ENCODE peak calls at places on chromosomes 3 and 15, in six cellular contexts. M is fibroblast of lung, O is testis, G is SK-N-MC, H is upper lobe of right lung, K is GM23248. X is an unnamed sample.

GRCh38 chr3:141146979-141147470 is 84.6 kb upstream of the PXYLP1 start:
- DNase-seq in M (no peak), O (no peak), G (no peak), H (no peak), K (no peak), X (no peak)

GRCh38 chr15:52082197-52083036 is 30.2 kb downstream of the BCL2L10 start:
- DNase-seq in M (peak; percentile 84), O (no peak), G (no peak), H (no peak), K (no peak), X (peak; percentile 13)

GRCh38 chr3:179093807-179094206 is 22.2 kb upstream of the ZMAT3 start:
- DNase-seq in M (peak; percentile 75), O (no peak), G (no peak), H (no peak), K (peak; percentile 38), X (no peak)

GRCh38 chr15:47742742-47743141 is 25.4 kb downstream of the SEMA6D start:
- DNase-seq in M (no peak), O (no peak), G (no peak), H (no peak), K (no peak), X (no peak)

GRCh38 chr3:23804441-23805227 is 1.1 kb upstream of the UBE2E1 start:
- DNase-seq in M (no peak), O (no peak), G (no peak), H (no peak), K (no peak), X (no peak)

GRCh38 chr3:159947220-159947619 is 41.4 kb upstream of the IL12A start:
- DNase-seq in M (peak; percentile 96), O (no peak), G (no peak), H (no peak), K (peak; percentile 85), X (no peak)

GRCh38 chr3:42852443-42852842 is 23.2 kb downstream of the CYP8B1 start:
- DNase-seq in M (no peak), O (no peak), G (no peak), H (no peak), K (peak; percentile 37), X (no peak)

GRCh38 chr3:11362600-11362999 is 90.4 kb downstream of the ATG7 start:
- DNase-seq in M (no peak), O (no peak), G (no peak), H (no peak), K (peak; percentile 56), X (no peak)

GRCh38 chr3:69406156-69406555 is 20.3 kb upstream of the FRMD4B start:
- DNase-seq in M (peak; percentile 52), O (no peak), G (no peak), H (no peak), K (peak; percentile 30), X (no peak)

GRCh38 chr3:196666001-196666867 is 26.7 kb downstream of the NRROS start:
- DNase-seq in M (peak; percentile 75), O (no peak), G (no peak), H (no peak), K (peak; percentile 82), X (peak; percentile 86)

GRCh38 chr3:42764115-42764514 is 8.9 kb downstream of the CCDC13 start:
- DNase-seq in M (no peak), O (no peak), G (no peak), H (no peak), K (no peak), X (no peak)

GRCh38 chr15:44468713-44469385 is 41.4 kb downstream of the CTDSPL2 start:
- DNase-seq in M (peak; percentile 65), O (no peak), G (no peak), H (no peak), K (peak; percentile 80), X (no peak)

GRCh38 chr3:178538065-178538464 is 1.8 kb downstream of the KCNMB2 start:
- DNase-seq in M (no peak), O (no peak), G (no peak), H (no peak), K (no peak), X (no peak)

GRCh38 chr3:28835751-28836150 is 445.1 kb upstream of the RBMS3 start:
- DNase-seq in M (peak; percentile 20), O (no peak), G (no peak), H (peak; percentile 50), K (peak; percentile 40), X (peak; percentile 26)

GRCh38 chr3:184085389-184085852 is 11.4 kb upstream of the HTR3E start:
- DNase-seq in M (peak; percentile 23), O (no peak), G (peak; percentile 53), H (no peak), K (no peak), X (no peak)

GRCh38 chr3:78900426-78900825 is 867.4 kb downstream of the ROBO1 start:
- DNase-seq in M (peak; percentile 56), O (no peak), G (no peak), H (no peak), K (peak; percentile 23), X (no peak)

GRCh38 chr15:40878785-40879184 is 4.8 kb upstream of the RHOV start:
- DNase-seq in M (peak; percentile 64), O (no peak), G (no peak), H (no peak), K (peak; percentile 66), X (peak; percentile 56)

GRCh38 chr3:20561166-20561565 is 375.2 kb upstream of the SGO1 start:
- DNase-seq in M (peak; percentile 59), O (no peak), G (no peak), H (no peak), K (no peak), X (no peak)

GRCh38 chr3:40768536-40768935 is 243.8 kb downstream of the ZNF621 start:
- DNase-seq in M (no peak), O (no peak), G (no peak), H (no peak), K (peak; percentile 50), X (peak; percentile 16)

GRCh38 chr3:126551066-126551838 is 7.5 kb downstream of the C3orf22 start:
- DNase-seq in M (no peak), O (no peak), G (no peak), H (peak; percentile 54), K (peak; percentile 21), X (peak; percentile 43)

GRCh38 chr3:136195258-136196063 is 674 bp downstream of the MSL2 start:
- DNase-seq in M (peak; percentile 72), O (peak; percentile 81), G (no peak), H (peak; percentile 92), K (peak; percentile 88), X (peak; percentile 79)

GRCh38 chr15:78421241-78421994 is 16.6 kb upstream of the IREB2 start:
- DNase-seq in M (no peak), O (no peak), G (no peak), H (no peak), K (peak; percentile 48), X (no peak)

GRCh38 chr3:127701281-127701792 is 28.6 kb downstream of the ABTB1 start:
- DNase-seq in M (no peak), O (no peak), G (no peak), H (peak; percentile 60), K (no peak), X (no peak)

GRCh38 chr15:70741677-70742293 is 21.6 kb downstream of the UACA start:
- DNase-seq in M (peak; percentile 50), O (no peak), G (no peak), H (no peak), K (peak; percentile 78), X (no peak)

GRCh38 chr3:138384971-138385370 is 36.6 kb downstream of the MRAS start:
- DNase-seq in M (no peak), O (no peak), G (no peak), H (peak; percentile 50), K (no peak), X (no peak)

DNA sequence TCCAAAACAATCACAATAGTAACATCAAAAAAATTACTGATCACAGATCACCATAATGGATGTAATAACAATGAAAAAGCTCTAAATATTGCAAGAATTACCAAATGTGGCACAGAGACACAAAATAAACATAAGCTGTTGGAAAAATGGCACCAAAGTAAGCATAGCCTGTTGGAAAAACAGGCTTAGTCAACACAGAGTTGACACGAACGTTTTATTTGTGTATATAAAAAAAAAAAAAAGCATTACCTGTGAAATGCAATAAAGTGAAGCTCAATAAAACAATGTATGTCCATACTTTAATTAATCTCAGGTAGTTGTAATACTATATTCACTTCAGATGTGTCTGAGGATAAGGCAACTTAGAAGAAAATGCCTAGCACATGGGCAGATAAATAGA is 77.1 kb downstream of the NR1I2 start:
- DNase-seq in M (no peak), O (no peak), G (no peak), H (no peak), K (no peak), X (no peak)
- H3K36me3 ChIP-seq in M (peaks cover 3% of the 10 kb centered on the region), O (no peaks in the 10 kb centered on the region), G (peaks cover 54% of the 10 kb centered on the region), H (peaks cover 30% of the 10 kb centered on the region), K (peaks cover 67% of the 10 kb centered on the region), X (peaks cover 61% of the 10 kb centered on the region)

GRCh38 chr3:172286554-172287148 is 161.6 kb downstream of the GHSR start:
- DNase-seq in M (no peak), O (no peak), G (no peak), H (no peak), K (no peak), X (no peak)

GRCh38 chr3:172287811-172288477 is 160.3 kb downstream of the GHSR start:
- DNase-seq in M (no peak), O (no peak), G (no peak), H (no peak), K (no peak), X (no peak)

GRCh38 chr3:172290457-172290856 is 157.8 kb downstream of the GHSR start:
- DNase-seq in M (no peak), O (no peak), G (no peak), H (no peak), K (no peak), X (no peak)

GRCh38 chr3:172289583-172289982 is 158.7 kb downstream of the GHSR start:
- DNase-seq in M (no peak), O (peak; percentile 31), G (no peak), H (no peak), K (no peak), X (no peak)

GRCh38 chr3:172288625-172289024 is 159.6 kb downstream of the GHSR start:
- DNase-seq in M (no peak), O (no peak), G (no peak), H (no peak), K (no peak), X (no peak)
- H3K4me3 ChIP-seq in M (no peak overlapping the region), O (no peak overlapping the region), G (no peak overlapping the region), H (no peak overlapping the region), K (no peak overlapping the region), X (no peak overlapping the region)

DNA sequence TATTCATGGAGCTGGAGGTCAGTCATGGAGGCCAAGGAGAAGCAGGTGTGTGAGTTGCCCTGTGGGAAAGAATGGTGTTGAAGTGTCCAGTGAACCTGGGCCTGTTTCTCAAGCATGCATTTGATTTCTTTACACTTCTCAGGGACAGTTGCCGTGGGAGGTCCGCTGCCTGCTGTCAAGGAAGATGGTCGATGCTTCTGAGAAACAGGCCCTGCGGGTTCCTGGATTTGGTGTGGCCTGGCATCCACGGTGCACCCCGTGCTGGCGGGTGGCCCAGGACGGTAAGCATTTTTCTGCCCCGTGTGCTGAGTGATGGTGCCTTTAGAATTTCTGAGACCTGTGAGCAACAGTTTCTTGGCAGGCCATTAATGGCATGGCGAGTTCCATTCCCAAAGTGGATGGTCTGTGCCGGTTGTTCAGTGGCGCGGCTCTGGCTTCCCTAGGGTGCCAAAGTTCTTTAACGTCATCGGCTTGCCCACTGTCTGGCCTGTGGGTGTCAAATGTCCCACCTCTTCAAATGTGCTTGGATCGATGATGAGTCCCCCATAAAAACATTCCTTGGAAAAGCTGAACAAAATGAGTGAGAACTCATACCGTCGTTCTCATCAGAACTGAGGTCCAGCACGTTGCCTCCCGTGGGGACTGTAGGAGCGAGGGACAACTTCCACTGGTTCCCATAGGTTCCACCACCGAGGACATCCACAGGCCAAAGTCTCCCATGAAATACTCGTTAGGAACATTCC is 107.2 kb downstream of the SNRPN start:
- DNase-seq in M (no peak), O (no peak), G (no peak), H (peak; percentile 46), K (no peak), X (no peak)
- H3K9me3 ChIP-seq in M (peaks cover 52% of the 10 kb centered on the region), O (no peaks in the 10 kb centered on the region), G (peaks cover 15% of the 10 kb centered on the region), H (peaks cover 100% of the 10 kb centered on the region), K (no peaks in the 10 kb centered on the region), X (peaks cover 5% of the 10 kb centered on the region)

GRCh38 chr3:170002231-170002630 is 35.6 kb upstream of the GPR160 start:
- DNase-seq in M (no peak), O (no peak), G (no peak), H (no peak), K (no peak), X (no peak)
- H3K36me3 ChIP-seq in M (no peaks in the 10 kb centered on the region), O (no peaks in the 10 kb centered on the region), G (peaks cover 5% of the 10 kb centered on the region), H (no peaks in the 10 kb centered on the region), K (no peaks in the 10 kb centered on the region), X (peaks cover 8% of the 10 kb centered on the region)

X was measured in MG63.